ENCODE peak calls at places on chromosomes 12 and 14, in seven cellular contexts. One of them, this sample, is unnamed.

GRCh38 chr14:77843155-77843554 is 43.2 kb downstream of the ADCK1 start:
- DNase-seq in transverse colon: no peak
- DNase-seq in choroid plexus epithelial cell: no peak
- DNase-seq in body of pancreas: no peak
- DNase-seq in fibroblast of the aortic adventitia: no peak
- DNase-seq in Panc1: no peak
- DNase-seq in ovary: no peak
- DNase-seq in this sample: no peak

GRCh38 chr14:104824353-104824997 is 23.6 kb downstream of the ZBTB42 start:
- DNase-seq in choroid plexus epithelial cell: no peak
- DNase-seq in ovary: no peak
- DNase-seq in Panc1: no peak
- DNase-seq in body of pancreas: no peak
- DNase-seq in transverse colon: no peak
- DNase-seq in fibroblast of the aortic adventitia: no peak
- DNase-seq in this sample: no peak

GRCh38 chr14:55107766-55108554 is 21.1 kb upstream of the LGALS3 start:
- DNase-seq in fibroblast of the aortic adventitia: peak
- DNase-seq in body of pancreas: peak
- DNase-seq in transverse colon: peak
- DNase-seq in ovary: peak
- DNase-seq in Panc1: no peak
- DNase-seq in choroid plexus epithelial cell: peak
- DNase-seq in this sample: peak

GRCh38 chr12:54412786-54413185 is 6.3 kb downstream of the ITGA5 start:
- DNase-seq in fibroblast of the aortic adventitia: no peak
- DNase-seq in transverse colon: no peak
- DNase-seq in ovary: no peak
- DNase-seq in Panc1: no peak
- DNase-seq in choroid plexus epithelial cell: no peak
- DNase-seq in body of pancreas: no peak
- DNase-seq in this sample: no peak

GRCh38 chr12:108691995-108692808 is 39.1 kb downstream of the CORO1C start:
- DNase-seq in body of pancreas: no peak
- DNase-seq in Panc1: no peak
- DNase-seq in ovary: no peak
- DNase-seq in transverse colon: peak
- DNase-seq in fibroblast of the aortic adventitia: no peak
- DNase-seq in choroid plexus epithelial cell: peak
- DNase-seq in this sample: peak

GRCh38 chr14:31027847-31028246 is 1.7 kb upstream of the STRN3 start:
- DNase-seq in Panc1: no peak
- DNase-seq in body of pancreas: no peak
- DNase-seq in transverse colon: no peak
- DNase-seq in ovary: no peak
- DNase-seq in choroid plexus epithelial cell: no peak
- DNase-seq in fibroblast of the aortic adventitia: no peak
- DNase-seq in this sample: no peak

GRCh38 chr14:31194661-31195060 is 12.9 kb downstream of the HECTD1 start:
- DNase-seq in ovary: no peak
- DNase-seq in fibroblast of the aortic adventitia: peak
- DNase-seq in body of pancreas: no peak
- DNase-seq in transverse colon: no peak
- DNase-seq in Panc1: no peak
- DNase-seq in choroid plexus epithelial cell: peak
- DNase-seq in this sample: no peak

GRCh38 chr12:75115748-75116147 is 93.9 kb downstream of the KCNC2 start:
- DNase-seq in Panc1: no peak
- DNase-seq in body of pancreas: no peak
- DNase-seq in fibroblast of the aortic adventitia: no peak
- DNase-seq in choroid plexus epithelial cell: no peak
- DNase-seq in ovary: no peak
- DNase-seq in transverse colon: no peak
- DNase-seq in this sample: no peak

GRCh38 chr12:124252964-124253363 is 41.9 kb upstream of the RFLNA start:
- DNase-seq in body of pancreas: no peak
- DNase-seq in transverse colon: no peak
- DNase-seq in fibroblast of the aortic adventitia: no peak
- DNase-seq in ovary: no peak
- DNase-seq in choroid plexus epithelial cell: no peak
- DNase-seq in Panc1: no peak
- DNase-seq in this sample: no peak

GRCh38 chr12:116377194-116377735 is 99.8 kb upstream of the MED13L start:
- DNase-seq in ovary: no peak
- DNase-seq in Panc1: no peak
- DNase-seq in body of pancreas: no peak
- DNase-seq in transverse colon: no peak
- DNase-seq in choroid plexus epithelial cell: no peak
- DNase-seq in fibroblast of the aortic adventitia: no peak
- DNase-seq in this sample: no peak

GRCh38 chr14:24255438-24255837 is 7.5 kb downstream of the TGM1 start:
- DNase-seq in choroid plexus epithelial cell: no peak
- DNase-seq in transverse colon: no peak
- DNase-seq in body of pancreas: no peak
- DNase-seq in Panc1: no peak
- DNase-seq in ovary: no peak
- DNase-seq in fibroblast of the aortic adventitia: no peak
- DNase-seq in this sample: no peak

GRCh38 chr12:6664902-6665301 is 2.0 kb upstream of the ING4 start:
- DNase-seq in body of pancreas: no peak
- DNase-seq in transverse colon: no peak
- DNase-seq in fibroblast of the aortic adventitia: no peak
- DNase-seq in Panc1: no peak
- DNase-seq in ovary: no peak
- DNase-seq in choroid plexus epithelial cell: no peak
- DNase-seq in this sample: no peak

GRCh38 chr12:131671871-131672270 is 39.0 kb upstream of the SFSWAP start:
- DNase-seq in ovary: no peak
- DNase-seq in body of pancreas: no peak
- DNase-seq in transverse colon: no peak
- DNase-seq in choroid plexus epithelial cell: no peak
- DNase-seq in Panc1: no peak
- DNase-seq in fibroblast of the aortic adventitia: no peak
- DNase-seq in this sample: no peak

GRCh38 chr12:124422570-124423523 is 128.0 kb downstream of the RFLNA start:
- DNase-seq in ovary: peak
- DNase-seq in choroid plexus epithelial cell: peak
- DNase-seq in Panc1: no peak
- DNase-seq in transverse colon: peak
- DNase-seq in fibroblast of the aortic adventitia: peak
- DNase-seq in body of pancreas: peak
- DNase-seq in this sample: peak

GRCh38 chr12:50025187-50026059 is at the start of gene RACGAP1:
- DNase-seq in body of pancreas: peak
- DNase-seq in transverse colon: peak
- DNase-seq in Panc1: peak
- DNase-seq in fibroblast of the aortic adventitia: peak
- DNase-seq in ovary: peak
- DNase-seq in choroid plexus epithelial cell: peak
- DNase-seq in this sample: peak

GRCh38 chr12:119804011-119804641 is 73.0 kb downstream of the CIT start:
- DNase-seq in choroid plexus epithelial cell: peak
- DNase-seq in ovary: no peak
- DNase-seq in transverse colon: no peak
- DNase-seq in body of pancreas: peak
- DNase-seq in Panc1: no peak
- DNase-seq in fibroblast of the aortic adventitia: peak
- DNase-seq in this sample: peak

GRCh38 chr14:65222434-65222833 is 120.1 kb upstream of the MAX start:
- DNase-seq in body of pancreas: peak
- DNase-seq in Panc1: no peak
- DNase-seq in ovary: no peak
- DNase-seq in fibroblast of the aortic adventitia: peak
- DNase-seq in choroid plexus epithelial cell: peak
- DNase-seq in transverse colon: peak
- DNase-seq in this sample: peak

GRCh38 chr12:86496595-86496994 is 240.4 kb upstream of the MGAT4C start:
- DNase-seq in choroid plexus epithelial cell: no peak
- DNase-seq in ovary: no peak
- DNase-seq in Panc1: no peak
- DNase-seq in fibroblast of the aortic adventitia: no peak
- DNase-seq in transverse colon: no peak
- DNase-seq in body of pancreas: no peak
- DNase-seq in this sample: no peak

GRCh38 chr12:2035421-2036080 is 17.2 kb upstream of the CACNA1C start:
- DNase-seq in body of pancreas: no peak
- DNase-seq in Panc1: no peak
- DNase-seq in ovary: no peak
- DNase-seq in choroid plexus epithelial cell: no peak
- DNase-seq in fibroblast of the aortic adventitia: no peak
- DNase-seq in transverse colon: no peak
- DNase-seq in this sample: peak

GRCh38 chr12:116955382-116956021 is 44.8 kb downstream of the FBXW8 start:
- DNase-seq in transverse colon: peak
- DNase-seq in fibroblast of the aortic adventitia: peak
- DNase-seq in body of pancreas: peak
- DNase-seq in Panc1: no peak
- DNase-seq in choroid plexus epithelial cell: peak
- DNase-seq in ovary: no peak
- DNase-seq in this sample: peak

GRCh38 chr14:59200214-59200613 is 11.7 kb downstream of the DAAM1 start:
- DNase-seq in Panc1: no peak
- DNase-seq in body of pancreas: no peak
- DNase-seq in choroid plexus epithelial cell: no peak
- DNase-seq in transverse colon: no peak
- DNase-seq in fibroblast of the aortic adventitia: no peak
- DNase-seq in ovary: no peak
- DNase-seq in this sample: no peak

GRCh38 chr12:108306014-108306501 is 33.1 kb downstream of the CMKLR1 start:
- DNase-seq in choroid plexus epithelial cell: peak
- DNase-seq in body of pancreas: peak
- DNase-seq in fibroblast of the aortic adventitia: peak
- DNase-seq in ovary: no peak
- DNase-seq in Panc1: no peak
- DNase-seq in transverse colon: no peak
- DNase-seq in this sample: peak

GRCh38 chr12:94970560-94970959 is 32.9 kb downstream of the NDUFA12 start:
- DNase-seq in body of pancreas: no peak
- DNase-seq in choroid plexus epithelial cell: no peak
- DNase-seq in transverse colon: no peak
- DNase-seq in Panc1: no peak
- DNase-seq in ovary: no peak
- DNase-seq in fibroblast of the aortic adventitia: no peak
- DNase-seq in this sample: no peak

GRCh38 chr12:100995201-100995600 is 200.6 kb downstream of the ANO4 start:
- DNase-seq in body of pancreas: no peak
- DNase-seq in Panc1: no peak
- DNase-seq in choroid plexus epithelial cell: no peak
- DNase-seq in transverse colon: no peak
- DNase-seq in fibroblast of the aortic adventitia: peak
- DNase-seq in ovary: no peak
- DNase-seq in this sample: peak

GRCh38 chr12:99529966-99530365 is 117.6 kb upstream of the GARIN6 start:
- DNase-seq in body of pancreas: no peak
- DNase-seq in transverse colon: no peak
- DNase-seq in choroid plexus epithelial cell: no peak
- DNase-seq in Panc1: no peak
- DNase-seq in ovary: no peak
- DNase-seq in fibroblast of the aortic adventitia: no peak
- DNase-seq in this sample: peak

GRCh38 chr12:4664111-4664510 is 15.2 kb downstream of the NDUFA9 start:
- DNase-seq in ovary: no peak
- DNase-seq in choroid plexus epithelial cell: peak
- DNase-seq in body of pancreas: no peak
- DNase-seq in transverse colon: no peak
- DNase-seq in fibroblast of the aortic adventitia: peak
- DNase-seq in Panc1: no peak
- DNase-seq in this sample: peak

GRCh38 chr14:59870277-59871165 is at the start of gene RTN1:
- DNase-seq in body of pancreas: peak
- DNase-seq in choroid plexus epithelial cell: peak
- DNase-seq in transverse colon: peak
- DNase-seq in fibroblast of the aortic adventitia: peak
- DNase-seq in ovary: no peak
- DNase-seq in Panc1: no peak
- DNase-seq in this sample: peak

GRCh38 chr12:65881965-65882413 is 57.7 kb downstream of the HMGA2 start:
- DNase-seq in transverse colon: peak
- DNase-seq in ovary: peak
- DNase-seq in body of pancreas: peak
- DNase-seq in Panc1: no peak
- DNase-seq in fibroblast of the aortic adventitia: peak
- DNase-seq in choroid plexus epithelial cell: peak
- DNase-seq in this sample: peak
- TF ChIP-seq CTCF in transverse colon: no peak
- TF ChIP-seq CTCF in ovary: peak
- TF ChIP-seq CTCF in body of pancreas: peak
- TF ChIP-seq CTCF in Panc1: no peak
- TF ChIP-seq CTCF in fibroblast of the aortic adventitia: peak
- TF ChIP-seq CTCF in choroid plexus epithelial cell: peak
- TF ChIP-seq CTCF in this sample: peak

DNA sequence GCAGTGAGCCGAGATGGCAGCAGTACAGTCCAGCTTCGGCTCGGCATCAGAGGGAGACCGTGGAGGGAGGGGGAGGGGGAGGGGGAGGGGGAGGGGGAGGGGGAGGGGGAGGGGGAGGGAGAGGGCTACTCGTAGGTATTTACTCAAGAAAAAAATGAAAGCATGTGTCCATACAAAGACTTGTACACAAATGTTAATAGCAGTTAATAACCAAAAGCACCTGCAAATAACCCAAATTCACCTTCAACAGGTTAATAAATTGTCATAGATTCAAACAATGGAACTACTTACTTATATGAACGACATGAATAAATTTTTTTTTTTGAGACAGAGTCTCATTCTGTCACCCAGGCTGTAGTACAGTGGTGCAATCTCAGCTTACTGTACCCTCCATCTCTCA is 152.4 kb downstream of the BRMS1L start:
- DNase-seq in body of pancreas: no peak
- DNase-seq in ovary: no peak
- DNase-seq in fibroblast of the aortic adventitia: no peak
- DNase-seq in choroid plexus epithelial cell: no peak
- DNase-seq in Panc1: no peak
- DNase-seq in transverse colon: no peak
- DNase-seq in this sample: no peak
- TF ChIP-seq CTCF in body of pancreas: no peak
- TF ChIP-seq CTCF in ovary: no peak
- TF ChIP-seq CTCF in fibroblast of the aortic adventitia: no peak
- TF ChIP-seq CTCF in choroid plexus epithelial cell: no peak
- TF ChIP-seq CTCF in Panc1: no peak
- TF ChIP-seq CTCF in transverse colon: no peak
- TF ChIP-seq CTCF in this sample: no peak

GRCh38 chr12:102990419-102990818 is 32.9 kb downstream of the ASCL1 start:
- DNase-seq in fibroblast of the aortic adventitia: no peak
- DNase-seq in choroid plexus epithelial cell: no peak
- DNase-seq in ovary: no peak
- DNase-seq in transverse colon: no peak
- DNase-seq in body of pancreas: no peak
- DNase-seq in Panc1: no peak
- DNase-seq in this sample: no peak
- TF ChIP-seq CTCF in fibroblast of the aortic adventitia: no peak
- TF ChIP-seq CTCF in choroid plexus epithelial cell: no peak
- TF ChIP-seq CTCF in ovary: no peak
- TF ChIP-seq CTCF in transverse colon: no peak
- TF ChIP-seq CTCF in body of pancreas: no peak
- TF ChIP-seq CTCF in Panc1: no peak
- TF ChIP-seq CTCF in this sample: no peak

DNA sequence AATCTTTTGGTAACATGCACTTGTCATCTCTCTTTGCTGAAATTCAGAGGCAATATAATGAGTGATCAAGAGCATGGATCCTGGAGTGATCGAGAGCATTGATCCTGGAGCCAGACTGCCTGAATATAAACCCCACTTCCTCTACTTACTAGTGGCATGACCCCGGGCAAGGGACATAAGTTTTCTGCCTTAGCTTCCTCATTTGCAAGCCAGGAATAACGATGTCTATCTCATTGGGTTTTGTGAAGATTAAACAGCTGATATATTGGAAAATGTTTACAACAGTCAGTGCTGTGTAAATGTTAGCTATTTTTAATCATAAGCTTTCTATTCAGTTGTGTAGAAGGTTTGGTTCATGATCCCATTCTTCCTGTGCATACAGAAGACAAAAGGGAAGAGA is 2.4 kb upstream of the CSRNP2 start:
- DNase-seq in fibroblast of the aortic adventitia: no peak
- DNase-seq in ovary: no peak
- DNase-seq in choroid plexus epithelial cell: no peak
- DNase-seq in Panc1: no peak
- DNase-seq in transverse colon: no peak
- DNase-seq in body of pancreas: no peak
- DNase-seq in this sample: no peak
- TF ChIP-seq CTCF in fibroblast of the aortic adventitia: no peak
- TF ChIP-seq CTCF in ovary: no peak
- TF ChIP-seq CTCF in choroid plexus epithelial cell: no peak
- TF ChIP-seq CTCF in Panc1: no peak
- TF ChIP-seq CTCF in transverse colon: no peak
- TF ChIP-seq CTCF in body of pancreas: no peak
- TF ChIP-seq CTCF in this sample: no peak